ENCODE peak calls at places on chromosomes 7 and 10, in six cellular contexts. One of them, this sample, is unnamed.

GRCh38 chr10:3465406-3465891 is 292.9 kb upstream of the PITRM1 start:
- DNase-seq in LHCN-M2: no peak
- DNase-seq in stimulated activated CD4-positive, alpha-beta T cell treated with anti-CD3 and anti-CD28 coated beads, Interleukin-15, amount 100 ng/mL, for 1 hour: no peak
- DNase-seq in KG1: no peak
- DNase-seq in NCI-H524 treated with DMSO at 0.1 percent for 48 hours: no peak
- DNase-seq in HTR-8/SVneo: no peak
- DNase-seq in this sample: no peak

GRCh38 chr7:127066974-127067373 is 185.8 kb downstream of the GRM8 start:
- DNase-seq in LHCN-M2: no peak
- DNase-seq in stimulated activated CD4-positive, alpha-beta T cell treated with anti-CD3 and anti-CD28 coated beads, Interleukin-15, amount 100 ng/mL, for 1 hour: no peak
- DNase-seq in KG1: no peak
- DNase-seq in NCI-H524 treated with DMSO at 0.1 percent for 48 hours: peak
- DNase-seq in HTR-8/SVneo: no peak
- DNase-seq in this sample: peak

GRCh38 chr10:105017116-105017515 is 376.0 kb downstream of the SORCS3 start:
- DNase-seq in LHCN-M2: no peak
- DNase-seq in stimulated activated CD4-positive, alpha-beta T cell treated with anti-CD3 and anti-CD28 coated beads, Interleukin-15, amount 100 ng/mL, for 1 hour: no peak
- DNase-seq in KG1: no peak
- DNase-seq in NCI-H524 treated with DMSO at 0.1 percent for 48 hours: no peak
- DNase-seq in HTR-8/SVneo: no peak
- DNase-seq in this sample: no peak

GRCh38 chr10:84660340-84661159 is 332.2 kb downstream of the CCSER2 start:
- DNase-seq in LHCN-M2: no peak
- DNase-seq in stimulated activated CD4-positive, alpha-beta T cell treated with anti-CD3 and anti-CD28 coated beads, Interleukin-15, amount 100 ng/mL, for 1 hour: no peak
- DNase-seq in KG1: no peak
- DNase-seq in NCI-H524 treated with DMSO at 0.1 percent for 48 hours: no peak
- DNase-seq in HTR-8/SVneo: no peak
- DNase-seq in this sample: no peak

GRCh38 chr10:6046458-6047325 is 15.5 kb downstream of the IL2RA start:
- DNase-seq in LHCN-M2: no peak
- DNase-seq in stimulated activated CD4-positive, alpha-beta T cell treated with anti-CD3 and anti-CD28 coated beads, Interleukin-15, amount 100 ng/mL, for 1 hour: no peak
- DNase-seq in KG1: no peak
- DNase-seq in NCI-H524 treated with DMSO at 0.1 percent for 48 hours: no peak
- DNase-seq in HTR-8/SVneo: no peak
- DNase-seq in this sample: no peak

GRCh38 chr10:30359373-30360206 is 10.5 kb upstream of the MTPAP start:
- DNase-seq in LHCN-M2: peak
- DNase-seq in stimulated activated CD4-positive, alpha-beta T cell treated with anti-CD3 and anti-CD28 coated beads, Interleukin-15, amount 100 ng/mL, for 1 hour: no peak
- DNase-seq in KG1: peak
- DNase-seq in NCI-H524 treated with DMSO at 0.1 percent for 48 hours: no peak
- DNase-seq in HTR-8/SVneo: peak
- DNase-seq in this sample: peak

GRCh38 chr10:30176182-30176581 is 116.8 kb upstream of the JCAD start:
- DNase-seq in LHCN-M2: no peak
- DNase-seq in stimulated activated CD4-positive, alpha-beta T cell treated with anti-CD3 and anti-CD28 coated beads, Interleukin-15, amount 100 ng/mL, for 1 hour: no peak
- DNase-seq in KG1: no peak
- DNase-seq in NCI-H524 treated with DMSO at 0.1 percent for 48 hours: no peak
- DNase-seq in HTR-8/SVneo: no peak
- DNase-seq in this sample: no peak

GRCh38 chr7:55369427-55369826 is 4.3 kb downstream of the LANCL2 start:
- DNase-seq in LHCN-M2: peak
- DNase-seq in stimulated activated CD4-positive, alpha-beta T cell treated with anti-CD3 and anti-CD28 coated beads, Interleukin-15, amount 100 ng/mL, for 1 hour: no peak
- DNase-seq in KG1: no peak
- DNase-seq in NCI-H524 treated with DMSO at 0.1 percent for 48 hours: no peak
- DNase-seq in HTR-8/SVneo: peak
- DNase-seq in this sample: no peak

GRCh38 chr7:55517191-55517633 is 55.1 kb downstream of the VOPP1 start:
- DNase-seq in LHCN-M2: no peak
- DNase-seq in stimulated activated CD4-positive, alpha-beta T cell treated with anti-CD3 and anti-CD28 coated beads, Interleukin-15, amount 100 ng/mL, for 1 hour: no peak
- DNase-seq in KG1: no peak
- DNase-seq in NCI-H524 treated with DMSO at 0.1 percent for 48 hours: no peak
- DNase-seq in HTR-8/SVneo: no peak
- DNase-seq in this sample: no peak

GRCh38 chr7:103150192-103150591 is 1.3 kb upstream of the NAPEPLD start:
- DNase-seq in LHCN-M2: no peak
- DNase-seq in stimulated activated CD4-positive, alpha-beta T cell treated with anti-CD3 and anti-CD28 coated beads, Interleukin-15, amount 100 ng/mL, for 1 hour: no peak
- DNase-seq in KG1: no peak
- DNase-seq in NCI-H524 treated with DMSO at 0.1 percent for 48 hours: no peak
- DNase-seq in HTR-8/SVneo: no peak
- DNase-seq in this sample: no peak

GRCh38 chr10:121531076-121531829 is 67.0 kb downstream of the FGFR2 start:
- DNase-seq in LHCN-M2: no peak
- DNase-seq in stimulated activated CD4-positive, alpha-beta T cell treated with anti-CD3 and anti-CD28 coated beads, Interleukin-15, amount 100 ng/mL, for 1 hour: no peak
- DNase-seq in KG1: no peak
- DNase-seq in NCI-H524 treated with DMSO at 0.1 percent for 48 hours: no peak
- DNase-seq in HTR-8/SVneo: no peak
- DNase-seq in this sample: no peak

GRCh38 chr7:37027557-37028341 is 303.5 kb upstream of the AOAH start:
- DNase-seq in LHCN-M2: no peak
- DNase-seq in stimulated activated CD4-positive, alpha-beta T cell treated with anti-CD3 and anti-CD28 coated beads, Interleukin-15, amount 100 ng/mL, for 1 hour: no peak
- DNase-seq in KG1: no peak
- DNase-seq in NCI-H524 treated with DMSO at 0.1 percent for 48 hours: peak
- DNase-seq in HTR-8/SVneo: no peak
- DNase-seq in this sample: no peak

GRCh38 chr7:43116451-43116850 is 4.0 kb downstream of the HECW1 start:
- DNase-seq in LHCN-M2: no peak
- DNase-seq in stimulated activated CD4-positive, alpha-beta T cell treated with anti-CD3 and anti-CD28 coated beads, Interleukin-15, amount 100 ng/mL, for 1 hour: no peak
- DNase-seq in KG1: no peak
- DNase-seq in NCI-H524 treated with DMSO at 0.1 percent for 48 hours: no peak
- DNase-seq in HTR-8/SVneo: no peak
- DNase-seq in this sample: no peak

GRCh38 chr10:79438021-79438698 is 7.3 kb downstream of the ZCCHC24 start:
- DNase-seq in LHCN-M2: no peak
- DNase-seq in stimulated activated CD4-positive, alpha-beta T cell treated with anti-CD3 and anti-CD28 coated beads, Interleukin-15, amount 100 ng/mL, for 1 hour: no peak
- DNase-seq in KG1: no peak
- DNase-seq in NCI-H524 treated with DMSO at 0.1 percent for 48 hours: no peak
- DNase-seq in HTR-8/SVneo: no peak
- DNase-seq in this sample: no peak

GRCh38 chr7:142885311-142886230 is at the start of gene TRPV6:
- DNase-seq in LHCN-M2: no peak
- DNase-seq in stimulated activated CD4-positive, alpha-beta T cell treated with anti-CD3 and anti-CD28 coated beads, Interleukin-15, amount 100 ng/mL, for 1 hour: no peak
- DNase-seq in KG1: no peak
- DNase-seq in NCI-H524 treated with DMSO at 0.1 percent for 48 hours: no peak
- DNase-seq in HTR-8/SVneo: no peak
- DNase-seq in this sample: peak

GRCh38 chr7:2012981-2013380 is 219.8 kb downstream of the MAD1L1 start:
- DNase-seq in LHCN-M2: no peak
- DNase-seq in stimulated activated CD4-positive, alpha-beta T cell treated with anti-CD3 and anti-CD28 coated beads, Interleukin-15, amount 100 ng/mL, for 1 hour: no peak
- DNase-seq in KG1: no peak
- DNase-seq in NCI-H524 treated with DMSO at 0.1 percent for 48 hours: no peak
- DNase-seq in HTR-8/SVneo: no peak
- DNase-seq in this sample: no peak

GRCh38 chr7:144817001-144817400 is 18.9 kb downstream of the TPK1 start:
- DNase-seq in LHCN-M2: no peak
- DNase-seq in stimulated activated CD4-positive, alpha-beta T cell treated with anti-CD3 and anti-CD28 coated beads, Interleukin-15, amount 100 ng/mL, for 1 hour: no peak
- DNase-seq in KG1: no peak
- DNase-seq in NCI-H524 treated with DMSO at 0.1 percent for 48 hours: no peak
- DNase-seq in HTR-8/SVneo: no peak
- DNase-seq in this sample: no peak

GRCh38 chr10:131094406-131095108 is 217.0 kb downstream of the TCERG1L start:
- DNase-seq in LHCN-M2: no peak
- DNase-seq in stimulated activated CD4-positive, alpha-beta T cell treated with anti-CD3 and anti-CD28 coated beads, Interleukin-15, amount 100 ng/mL, for 1 hour: no peak
- DNase-seq in KG1: no peak
- DNase-seq in NCI-H524 treated with DMSO at 0.1 percent for 48 hours: no peak
- DNase-seq in HTR-8/SVneo: no peak
- DNase-seq in this sample: no peak

GRCh38 chr7:157000047-157000726 is 10.3 kb downstream of the MNX1 start:
- DNase-seq in LHCN-M2: no peak
- DNase-seq in stimulated activated CD4-positive, alpha-beta T cell treated with anti-CD3 and anti-CD28 coated beads, Interleukin-15, amount 100 ng/mL, for 1 hour: no peak
- DNase-seq in KG1: no peak
- DNase-seq in NCI-H524 treated with DMSO at 0.1 percent for 48 hours: no peak
- DNase-seq in HTR-8/SVneo: no peak
- DNase-seq in this sample: peak

GRCh38 chr7:79308176-79308575 is 145.3 kb downstream of the MAGI2 start:
- DNase-seq in LHCN-M2: peak
- DNase-seq in stimulated activated CD4-positive, alpha-beta T cell treated with anti-CD3 and anti-CD28 coated beads, Interleukin-15, amount 100 ng/mL, for 1 hour: no peak
- DNase-seq in KG1: no peak
- DNase-seq in NCI-H524 treated with DMSO at 0.1 percent for 48 hours: no peak
- DNase-seq in HTR-8/SVneo: no peak
- DNase-seq in this sample: no peak

GRCh38 chr10:79890469-79890868 is 58.4 kb downstream of the SFTPD start:
- DNase-seq in LHCN-M2: no peak
- DNase-seq in stimulated activated CD4-positive, alpha-beta T cell treated with anti-CD3 and anti-CD28 coated beads, Interleukin-15, amount 100 ng/mL, for 1 hour: no peak
- DNase-seq in KG1: no peak
- DNase-seq in NCI-H524 treated with DMSO at 0.1 percent for 48 hours: no peak
- DNase-seq in HTR-8/SVneo: no peak
- DNase-seq in this sample: no peak

GRCh38 chr7:130365511-130366441 is 14.5 kb upstream of the CPA1 start:
- DNase-seq in LHCN-M2: peak
- DNase-seq in stimulated activated CD4-positive, alpha-beta T cell treated with anti-CD3 and anti-CD28 coated beads, Interleukin-15, amount 100 ng/mL, for 1 hour: no peak
- DNase-seq in KG1: no peak
- DNase-seq in NCI-H524 treated with DMSO at 0.1 percent for 48 hours: peak
- DNase-seq in HTR-8/SVneo: peak
- DNase-seq in this sample: peak

GRCh38 chr10:71638087-71638576 is 81.4 kb downstream of the C10orf105 start:
- DNase-seq in LHCN-M2: no peak
- DNase-seq in stimulated activated CD4-positive, alpha-beta T cell treated with anti-CD3 and anti-CD28 coated beads, Interleukin-15, amount 100 ng/mL, for 1 hour: no peak
- DNase-seq in KG1: peak
- DNase-seq in NCI-H524 treated with DMSO at 0.1 percent for 48 hours: no peak
- DNase-seq in HTR-8/SVneo: no peak
- DNase-seq in this sample: no peak

GRCh38 chr10:59688921-59689351 is 20.7 kb downstream of the SLC16A9 start:
- DNase-seq in LHCN-M2: peak
- DNase-seq in stimulated activated CD4-positive, alpha-beta T cell treated with anti-CD3 and anti-CD28 coated beads, Interleukin-15, amount 100 ng/mL, for 1 hour: no peak
- DNase-seq in KG1: no peak
- DNase-seq in NCI-H524 treated with DMSO at 0.1 percent for 48 hours: no peak
- DNase-seq in HTR-8/SVneo: no peak
- DNase-seq in this sample: no peak

GRCh38 chr7:47587976-47588375 is 6.1 kb upstream of the TNS3 start:
- DNase-seq in LHCN-M2: no peak
- DNase-seq in stimulated activated CD4-positive, alpha-beta T cell treated with anti-CD3 and anti-CD28 coated beads, Interleukin-15, amount 100 ng/mL, for 1 hour: no peak
- DNase-seq in KG1: no peak
- DNase-seq in NCI-H524 treated with DMSO at 0.1 percent for 48 hours: no peak
- DNase-seq in HTR-8/SVneo: no peak
- DNase-seq in this sample: no peak

GRCh38 chr7:30472771-30473392 is 5.7 kb downstream of the NOD1 start:
- DNase-seq in LHCN-M2: no peak
- DNase-seq in stimulated activated CD4-positive, alpha-beta T cell treated with anti-CD3 and anti-CD28 coated beads, Interleukin-15, amount 100 ng/mL, for 1 hour: no peak
- DNase-seq in KG1: no peak
- DNase-seq in NCI-H524 treated with DMSO at 0.1 percent for 48 hours: peak
- DNase-seq in HTR-8/SVneo: no peak
- DNase-seq in this sample: no peak

GRCh38 chr7:1883031-1883761 is 213.1 kb downstream of the ELFN1 start:
- DNase-seq in LHCN-M2: peak
- DNase-seq in stimulated activated CD4-positive, alpha-beta T cell treated with anti-CD3 and anti-CD28 coated beads, Interleukin-15, amount 100 ng/mL, for 1 hour: no peak
- DNase-seq in KG1: no peak
- DNase-seq in NCI-H524 treated with DMSO at 0.1 percent for 48 hours: no peak
- DNase-seq in HTR-8/SVneo: peak
- DNase-seq in this sample: no peak

GRCh38 chr10:86258488-86258887 is 108.1 kb downstream of the GRID1 start:
- DNase-seq in LHCN-M2: no peak
- DNase-seq in stimulated activated CD4-positive, alpha-beta T cell treated with anti-CD3 and anti-CD28 coated beads, Interleukin-15, amount 100 ng/mL, for 1 hour: no peak
- DNase-seq in KG1: no peak
- DNase-seq in NCI-H524 treated with DMSO at 0.1 percent for 48 hours: no peak
- DNase-seq in HTR-8/SVneo: no peak
- DNase-seq in this sample: no peak

GRCh38 chr7:45082031-45082830 is 6.5 kb downstream of the NACAD start:
- DNase-seq in LHCN-M2: peak
- DNase-seq in stimulated activated CD4-positive, alpha-beta T cell treated with anti-CD3 and anti-CD28 coated beads, Interleukin-15, amount 100 ng/mL, for 1 hour: no peak
- DNase-seq in KG1: no peak
- DNase-seq in NCI-H524 treated with DMSO at 0.1 percent for 48 hours: no peak
- DNase-seq in HTR-8/SVneo: no peak
- DNase-seq in this sample: no peak

GRCh38 chr7:18693401-18693800 is 197.9 kb downstream of the HDAC9 start:
- DNase-seq in LHCN-M2: peak
- DNase-seq in stimulated activated CD4-positive, alpha-beta T cell treated with anti-CD3 and anti-CD28 coated beads, Interleukin-15, amount 100 ng/mL, for 1 hour: no peak
- DNase-seq in KG1: no peak
- DNase-seq in NCI-H524 treated with DMSO at 0.1 percent for 48 hours: peak
- DNase-seq in HTR-8/SVneo: peak
- DNase-seq in this sample: no peak